ENCODE peak calls at places on chromosomes 5 and 9, in six cellular contexts. One of them, this sample, is unnamed.
A peak's percentile ranks its signal among the peaks of the same experiment; 100 is the strongest.

GRCh38 chr9:100074989-100075388 is 23.8 kb downstream of the ERP44 start:
- DNase-seq in neuronal stem cell: no peak
- DNase-seq in choroid plexus epithelial cell: no peak
- DNase-seq in mucosa of descending colon: no peak
- DNase-seq in IMR-90: no peak
- DNase-seq in brain microvascular endothelial cell: no peak
- DNase-seq in this sample: no peak

GRCh38 chr5:139178948-139179347 is 19.2 kb downstream of the SIL1 start:
- DNase-seq in neuronal stem cell: peak; percentile 20
- DNase-seq in choroid plexus epithelial cell: peak; percentile 67
- DNase-seq in mucosa of descending colon: peak; percentile 45
- DNase-seq in IMR-90: peak; percentile 41
- DNase-seq in brain microvascular endothelial cell: peak; percentile 32
- DNase-seq in this sample: peak; percentile 24

GRCh38 chr9:130137870-130138653 is 34.1 kb upstream of the NCS1 start:
- DNase-seq in neuronal stem cell: peak; percentile 29
- DNase-seq in choroid plexus epithelial cell: peak; percentile 95
- DNase-seq in mucosa of descending colon: peak; percentile 14
- DNase-seq in IMR-90: peak; percentile 98
- DNase-seq in brain microvascular endothelial cell: peak; percentile 94
- DNase-seq in this sample: peak; percentile 85

GRCh38 chr5:81789033-81789432 is 38.1 kb upstream of the SSBP2 start:
- DNase-seq in neuronal stem cell: no peak
- DNase-seq in choroid plexus epithelial cell: peak; percentile 71
- DNase-seq in mucosa of descending colon: no peak
- DNase-seq in IMR-90: peak; percentile 73
- DNase-seq in brain microvascular endothelial cell: peak; percentile 38
- DNase-seq in this sample: no peak

GRCh38 chr9:2596003-2596402 is 25.6 kb upstream of the VLDLR start:
- DNase-seq in neuronal stem cell: no peak
- DNase-seq in choroid plexus epithelial cell: no peak
- DNase-seq in mucosa of descending colon: no peak
- DNase-seq in IMR-90: no peak
- DNase-seq in brain microvascular endothelial cell: no peak
- DNase-seq in this sample: no peak

GRCh38 chr5:32831630-32832029 is 120.5 kb downstream of the NPR3 start:
- DNase-seq in neuronal stem cell: no peak
- DNase-seq in choroid plexus epithelial cell: no peak
- DNase-seq in mucosa of descending colon: no peak
- DNase-seq in IMR-90: peak; percentile 37
- DNase-seq in brain microvascular endothelial cell: no peak
- DNase-seq in this sample: no peak

GRCh38 chr5:149301049-149301743 is 29.5 kb downstream of the AFAP1L1 start:
- DNase-seq in neuronal stem cell: no peak
- DNase-seq in choroid plexus epithelial cell: no peak
- DNase-seq in mucosa of descending colon: no peak
- DNase-seq in IMR-90: no peak
- DNase-seq in brain microvascular endothelial cell: no peak
- DNase-seq in this sample: no peak

GRCh38 chr5:68424799-68425537 is 209.4 kb downstream of the PIK3R1 start:
- DNase-seq in neuronal stem cell: no peak
- DNase-seq in choroid plexus epithelial cell: peak; percentile 61
- DNase-seq in mucosa of descending colon: peak; percentile 33
- DNase-seq in IMR-90: peak; percentile 49
- DNase-seq in brain microvascular endothelial cell: peak; percentile 57
- DNase-seq in this sample: no peak

GRCh38 chr9:76732341-76732958 is 31.8 kb upstream of the PCA3 start:
- DNase-seq in neuronal stem cell: no peak
- DNase-seq in choroid plexus epithelial cell: peak; percentile 22
- DNase-seq in mucosa of descending colon: no peak
- DNase-seq in IMR-90: no peak
- DNase-seq in brain microvascular endothelial cell: peak; percentile 2
- DNase-seq in this sample: no peak

GRCh38 chr5:39420482-39421145 is 4.2 kb downstream of the DAB2 start:
- DNase-seq in neuronal stem cell: no peak
- DNase-seq in choroid plexus epithelial cell: peak; percentile 67
- DNase-seq in mucosa of descending colon: peak; percentile 47
- DNase-seq in IMR-90: peak; percentile 71
- DNase-seq in brain microvascular endothelial cell: peak; percentile 55
- DNase-seq in this sample: no peak

GRCh38 chr5:115430374-115430773 is 114.2 kb downstream of the FEM1C start:
- DNase-seq in neuronal stem cell: no peak
- DNase-seq in choroid plexus epithelial cell: no peak
- DNase-seq in mucosa of descending colon: no peak
- DNase-seq in IMR-90: no peak
- DNase-seq in brain microvascular endothelial cell: no peak
- DNase-seq in this sample: no peak

GRCh38 chr5:82421119-82421518 is 143.0 kb upstream of the RPS23 start:
- DNase-seq in neuronal stem cell: no peak
- DNase-seq in choroid plexus epithelial cell: peak; percentile 97
- DNase-seq in mucosa of descending colon: no peak
- DNase-seq in IMR-90: peak; percentile 89
- DNase-seq in brain microvascular endothelial cell: peak; percentile 96
- DNase-seq in this sample: no peak

GRCh38 chr9:83066771-83067170 is 3.8 kb upstream of the RASEF start:
- DNase-seq in neuronal stem cell: no peak
- DNase-seq in choroid plexus epithelial cell: peak; percentile 69
- DNase-seq in mucosa of descending colon: no peak
- DNase-seq in IMR-90: peak; percentile 89
- DNase-seq in brain microvascular endothelial cell: peak; percentile 83
- DNase-seq in this sample: no peak

GRCh38 chr5:164057121-164057520 is 551.7 kb downstream of the MAT2B start:
- DNase-seq in neuronal stem cell: no peak
- DNase-seq in choroid plexus epithelial cell: no peak
- DNase-seq in mucosa of descending colon: no peak
- DNase-seq in IMR-90: no peak
- DNase-seq in brain microvascular endothelial cell: no peak
- DNase-seq in this sample: no peak

GRCh38 chr5:159410480-159410879 is 80.2 kb upstream of the IL12B start:
- DNase-seq in neuronal stem cell: no peak
- DNase-seq in choroid plexus epithelial cell: peak; percentile 22
- DNase-seq in mucosa of descending colon: no peak
- DNase-seq in IMR-90: no peak
- DNase-seq in brain microvascular endothelial cell: no peak
- DNase-seq in this sample: no peak

GRCh38 chr5:131212471-131213021 is 41.8 kb downstream of the LYRM7 start:
- DNase-seq in neuronal stem cell: no peak
- DNase-seq in choroid plexus epithelial cell: no peak
- DNase-seq in mucosa of descending colon: no peak
- DNase-seq in IMR-90: no peak
- DNase-seq in brain microvascular endothelial cell: no peak
- DNase-seq in this sample: no peak
- H3K4me3 ChIP-seq in neuronal stem cell: no peak overlapping the region
- H3K4me3 ChIP-seq in choroid plexus epithelial cell: no peak overlapping the region
- H3K4me3 ChIP-seq in mucosa of descending colon: no peak overlapping the region
- H3K4me3 ChIP-seq in IMR-90: no peak overlapping the region
- H3K4me3 ChIP-seq in brain microvascular endothelial cell: no peak overlapping the region
- H3K4me3 ChIP-seq in this sample: no peak overlapping the region

DNA sequence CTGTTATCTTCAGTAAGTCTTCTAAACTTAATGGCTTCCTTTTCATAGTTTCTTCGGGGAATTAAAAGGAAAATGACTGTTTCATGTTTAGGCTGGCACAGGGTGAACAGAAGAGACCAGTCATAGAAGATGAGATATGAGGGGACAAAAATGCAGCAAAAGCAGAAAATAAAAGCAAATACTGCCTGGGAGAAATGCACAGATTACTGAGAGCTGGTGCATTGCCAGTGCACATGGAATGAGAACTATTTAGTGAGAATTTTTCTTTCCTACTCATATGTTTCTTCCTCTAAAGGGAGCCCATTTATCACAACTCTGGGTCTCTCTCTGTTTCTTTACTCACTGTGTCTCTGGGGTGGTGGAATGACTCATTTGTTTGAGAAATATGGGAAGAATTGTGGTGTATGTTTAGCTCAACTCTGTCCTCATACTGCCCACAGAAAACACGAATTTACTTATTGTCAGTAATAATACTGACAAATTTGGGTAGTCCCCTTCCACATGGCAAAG is 25.9 kb upstream of the ANKRD55 start:
- DNase-seq in neuronal stem cell: no peak
- DNase-seq in choroid plexus epithelial cell: peak; percentile 97
- DNase-seq in mucosa of descending colon: no peak
- DNase-seq in IMR-90: peak; percentile 97
- DNase-seq in brain microvascular endothelial cell: peak; percentile 90
- DNase-seq in this sample: no peak
- H3K4me3 ChIP-seq in neuronal stem cell: no peak overlapping the region
- H3K4me3 ChIP-seq in choroid plexus epithelial cell: peak overlapping the region; percentile 8
- H3K4me3 ChIP-seq in mucosa of descending colon: no peak overlapping the region
- H3K4me3 ChIP-seq in IMR-90: peak overlapping the region; percentile 17
- H3K4me3 ChIP-seq in brain microvascular endothelial cell: no peak overlapping the region
- H3K4me3 ChIP-seq in this sample: no peak overlapping the region

DNA sequence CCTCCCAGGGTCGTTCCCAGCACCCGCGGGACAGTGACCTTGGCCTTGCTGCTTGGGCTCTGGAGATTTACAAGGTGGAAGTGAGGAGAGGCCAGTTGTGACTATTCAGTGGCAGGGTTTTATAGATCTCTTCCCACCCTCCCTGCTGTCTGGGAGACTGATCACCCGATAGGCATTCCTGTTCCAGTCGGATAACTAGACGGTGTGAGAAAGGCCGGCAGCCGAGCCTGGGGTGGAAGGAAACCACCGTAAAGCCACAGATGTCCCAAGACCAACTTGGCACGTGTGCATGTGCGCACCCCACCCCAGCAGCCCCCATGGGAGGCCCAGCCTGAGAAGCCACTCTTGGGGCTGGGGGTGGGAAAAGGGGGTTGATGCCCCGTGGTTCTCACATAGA is 225.9 kb downstream of the FANCC start:
- DNase-seq in neuronal stem cell: no peak
- DNase-seq in choroid plexus epithelial cell: peak; percentile 58
- DNase-seq in mucosa of descending colon: no peak
- DNase-seq in IMR-90: peak; percentile 53
- DNase-seq in brain microvascular endothelial cell: peak; percentile 84
- DNase-seq in this sample: peak; percentile 39
- H3K4me3 ChIP-seq in neuronal stem cell: no peak overlapping the region
- H3K4me3 ChIP-seq in choroid plexus epithelial cell: no peak overlapping the region
- H3K4me3 ChIP-seq in mucosa of descending colon: no peak overlapping the region
- H3K4me3 ChIP-seq in IMR-90: no peak overlapping the region
- H3K4me3 ChIP-seq in brain microvascular endothelial cell: no peak overlapping the region
- H3K4me3 ChIP-seq in this sample: no peak overlapping the region

GRCh38 chr9:101791938-101792337 is 53.5 kb upstream of the GRIN3A start:
- DNase-seq in neuronal stem cell: peak; percentile 67
- DNase-seq in choroid plexus epithelial cell: peak; percentile 36
- DNase-seq in mucosa of descending colon: peak; percentile 82
- DNase-seq in IMR-90: no peak
- DNase-seq in brain microvascular endothelial cell: peak; percentile 47
- DNase-seq in this sample: peak; percentile 45
- H3K4me3 ChIP-seq in neuronal stem cell: no peak overlapping the region
- H3K4me3 ChIP-seq in choroid plexus epithelial cell: no peak overlapping the region
- H3K4me3 ChIP-seq in mucosa of descending colon: no peak overlapping the region
- H3K4me3 ChIP-seq in IMR-90: no peak overlapping the region
- H3K4me3 ChIP-seq in brain microvascular endothelial cell: no peak overlapping the region
- H3K4me3 ChIP-seq in this sample: no peak overlapping the region

GRCh38 chr5:154444559-154445421 is 1.0 kb upstream of the SAP30L start:
- DNase-seq in neuronal stem cell: no peak
- DNase-seq in choroid plexus epithelial cell: no peak
- DNase-seq in mucosa of descending colon: peak; percentile 16
- DNase-seq in IMR-90: no peak
- DNase-seq in brain microvascular endothelial cell: no peak
- DNase-seq in this sample: peak; percentile 73

GRCh38 chr5:154445422-154446182 is at the start of gene SAP30L:
- DNase-seq in neuronal stem cell: peak; percentile 94
- DNase-seq in choroid plexus epithelial cell: peak; percentile 93
- DNase-seq in mucosa of descending colon: peak; percentile 98
- DNase-seq in IMR-90: peak; percentile 89
- DNase-seq in brain microvascular endothelial cell: peak; percentile 96
- DNase-seq in this sample: peak; percentile 100

GRCh38 chr5:154437281-154437965 is 8.4 kb upstream of the SAP30L start:
- DNase-seq in neuronal stem cell: no peak
- DNase-seq in choroid plexus epithelial cell: no peak
- DNase-seq in mucosa of descending colon: no peak
- DNase-seq in IMR-90: no peak
- DNase-seq in brain microvascular endothelial cell: peak; percentile 35
- DNase-seq in this sample: no peak

GRCh38 chr5:154442801-154443200 is 3.0 kb upstream of the SAP30L start:
- DNase-seq in neuronal stem cell: no peak
- DNase-seq in choroid plexus epithelial cell: no peak
- DNase-seq in mucosa of descending colon: no peak
- DNase-seq in IMR-90: no peak
- DNase-seq in brain microvascular endothelial cell: no peak
- DNase-seq in this sample: no peak

DNA sequence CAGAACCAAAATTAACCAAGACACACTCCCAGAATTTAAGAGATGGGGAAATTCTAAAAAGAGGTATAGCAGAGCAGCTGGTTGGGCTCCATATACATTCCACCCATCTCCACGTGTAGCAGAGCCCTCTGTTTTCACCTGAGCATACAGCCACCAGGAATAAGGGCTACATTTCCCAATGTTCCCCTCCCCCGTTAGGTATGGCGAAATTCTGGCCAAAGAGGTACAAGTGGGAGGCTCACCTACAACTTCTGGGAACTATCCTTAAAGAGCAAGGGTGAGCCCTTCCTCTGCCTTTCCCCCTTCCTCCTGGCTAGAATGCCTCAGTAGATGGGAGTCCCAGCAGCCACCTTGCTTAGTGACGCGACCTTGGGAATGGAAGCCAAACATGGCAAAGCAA is 5.3 kb upstream of the SAP30L start:
- DNase-seq in neuronal stem cell: no peak
- DNase-seq in choroid plexus epithelial cell: no peak
- DNase-seq in mucosa of descending colon: no peak
- DNase-seq in IMR-90: no peak
- DNase-seq in brain microvascular endothelial cell: no peak
- DNase-seq in this sample: no peak
- H3K4me3 ChIP-seq in neuronal stem cell: no peak overlapping the region
- H3K4me3 ChIP-seq in choroid plexus epithelial cell: no peak overlapping the region
- H3K4me3 ChIP-seq in mucosa of descending colon: no peak overlapping the region
- H3K4me3 ChIP-seq in IMR-90: no peak overlapping the region
- H3K4me3 ChIP-seq in brain microvascular endothelial cell: no peak overlapping the region
- H3K4me3 ChIP-seq in this sample: no peak overlapping the region

GRCh38 chr5:34658023-34658422 is 1.9 kb downstream of the RAI14 start:
- DNase-seq in neuronal stem cell: no peak
- DNase-seq in choroid plexus epithelial cell: peak; percentile 64
- DNase-seq in mucosa of descending colon: no peak
- DNase-seq in IMR-90: peak; percentile 66
- DNase-seq in brain microvascular endothelial cell: peak; percentile 62
- DNase-seq in this sample: peak; percentile 42

GRCh38 chr5:34657550-34657921 is 1.4 kb downstream of the RAI14 start:
- DNase-seq in neuronal stem cell: no peak
- DNase-seq in choroid plexus epithelial cell: peak; percentile 64
- DNase-seq in mucosa of descending colon: peak; percentile 16
- DNase-seq in IMR-90: peak; percentile 42
- DNase-seq in brain microvascular endothelial cell: no peak
- DNase-seq in this sample: peak; percentile 38

GRCh38 chr5:34656700-34657549 is 797 bp downstream of the RAI14 start:
- DNase-seq in neuronal stem cell: no peak
- DNase-seq in choroid plexus epithelial cell: peak; percentile 33
- DNase-seq in mucosa of descending colon: peak; percentile 23
- DNase-seq in IMR-90: no peak
- DNase-seq in brain microvascular endothelial cell: no peak
- DNase-seq in this sample: peak; percentile 73

GRCh38 chr5:34660444-34660843 is 4.3 kb downstream of the RAI14 start:
- DNase-seq in neuronal stem cell: no peak
- DNase-seq in choroid plexus epithelial cell: peak; percentile 95
- DNase-seq in mucosa of descending colon: no peak
- DNase-seq in IMR-90: peak; percentile 99
- DNase-seq in brain microvascular endothelial cell: peak; percentile 94
- DNase-seq in this sample: no peak

GRCh38 chr5:34659168-34659567 is 3.0 kb downstream of the RAI14 start:
- DNase-seq in neuronal stem cell: no peak
- DNase-seq in choroid plexus epithelial cell: no peak
- DNase-seq in mucosa of descending colon: no peak
- DNase-seq in IMR-90: no peak
- DNase-seq in brain microvascular endothelial cell: no peak
- DNase-seq in this sample: no peak
- H3K4me3 ChIP-seq in neuronal stem cell: no peak overlapping the region
- H3K4me3 ChIP-seq in choroid plexus epithelial cell: no peak overlapping the region
- H3K4me3 ChIP-seq in mucosa of descending colon: no peak overlapping the region
- H3K4me3 ChIP-seq in IMR-90: peak overlapping the region; percentile 6
- H3K4me3 ChIP-seq in brain microvascular endothelial cell: peak overlapping the region; percentile 78
- H3K4me3 ChIP-seq in this sample: no peak overlapping the region

This sample was measured in H7.